ENCODE peak calls at places on chromosome 14, in five cellular contexts. Q is activated B cell treated with CpG ODN at 0.5 μM for 24 hours; K is HuH-7.5; J is pancreas; M is stimulated activated CD4-positive, alpha-beta T cell treated with anti-CD3 and anti-CD28 coated beads, Interleukin-4, amount 100 ng/mL, for 48 hours. O is an unnamed sample.

GRCh38 chr14:34863844-34864243 is 11.3 kb downstream of the BAZ1A start:
- DNase-seq in J (no peak), K (no peak), M (no peak), Q (no peak), O (no peak)

GRCh38 chr14:105853089-105853906 is 326.9 kb downstream of the TMEM121 start:
- DNase-seq in K (no peak), Q (no peak), J (peak; percentile 55), M (no peak), O (no peak)

GRCh38 chr14:71121711-71122110 is 214.5 kb downstream of the PCNX1 start:
- DNase-seq in K (no peak), J (no peak), M (no peak), Q (no peak), O (no peak)

GRCh38 chr14:61620130-61620946 is 75.0 kb upstream of the HIF1A start:
- DNase-seq in K (no peak), J (no peak), Q (no peak), M (peak; percentile 50), O (no peak)

GRCh38 chr14:49900973-49901372 is 8.1 kb downstream of the ARF6 start:
- DNase-seq in Q (no peak), K (no peak), J (no peak), M (no peak), O (no peak)

GRCh38 chr14:61104358-61104757 is 123.3 kb downstream of the SLC38A6 start:
- DNase-seq in K (no peak), M (no peak), J (no peak), Q (no peak), O (no peak)

GRCh38 chr14:99899578-99900178 is 106.5 kb downstream of the EML1 start:
- DNase-seq in Q (no peak), J (no peak), M (no peak), K (no peak), O (no peak)

GRCh38 chr14:69327507-69327906 is 67.5 kb downstream of the GALNT16 start:
- DNase-seq in Q (no peak), M (no peak), J (peak; percentile 12), K (no peak), O (no peak)

GRCh38 chr14:78567343-78567742 is 397.2 kb downstream of the NRXN3 start:
- DNase-seq in Q (no peak), M (no peak), J (no peak), K (no peak), O (no peak)

GRCh38 chr14:76259029-76259735 is 107.5 kb downstream of the GPATCH2L start:
- DNase-seq in Q (no peak), M (no peak), K (no peak), J (no peak), O (no peak)

GRCh38 chr14:69845787-69846186 is 33.4 kb upstream of the SMOC1 start:
- DNase-seq in Q (no peak), M (no peak), J (no peak), K (peak; percentile 49), O (no peak)

GRCh38 chr14:75022655-75023054 is 19.9 kb downstream of the EIF2B2 start:
- DNase-seq in M (no peak), Q (no peak), J (no peak), K (peak; percentile 26), O (no peak)

GRCh38 chr14:77037886-77038511 is 9.5 kb upstream of the IRF2BPL start:
- DNase-seq in Q (no peak), K (no peak), M (no peak), J (no peak), O (peak; percentile 29)

GRCh38 chr14:29016050-29016900 is 249.7 kb downstream of the FOXG1 start:
- DNase-seq in M (no peak), K (no peak), J (peak; percentile 30), Q (no peak), O (no peak)

GRCh38 chr14:60245316-60246177 is 3.5 kb upstream of the PPM1A start:
- DNase-seq in Q (no peak), K (no peak), J (no peak), M (no peak), O (no peak)

GRCh38 chr14:105859717-105860614 is 333.6 kb downstream of the TMEM121 start:
- DNase-seq in M (no peak), J (peak; percentile 67), K (no peak), Q (peak; percentile 14), O (no peak)

GRCh38 chr14:104989951-104990303 is 4.3 kb downstream of the CLBA1 start:
- DNase-seq in Q (no peak), K (no peak), M (no peak), J (peak; percentile 47), O (no peak)

GRCh38 chr14:61477845-61478438 is 156.6 kb downstream of the PRKCH start:
- DNase-seq in J (peak; percentile 83), Q (no peak), K (no peak), M (peak; percentile 20), O (peak; percentile 25)

GRCh38 chr14:104687601-104688504 is 1.6 kb upstream of the INF2 start:
- DNase-seq in M (no peak), K (peak; percentile 98), Q (no peak), J (peak; percentile 99), O (peak; percentile 37)

GRCh38 chr14:106277503-106277902 is 751.1 kb downstream of the TMEM121 start:
- DNase-seq in M (peak; percentile 9), J (no peak), K (peak; percentile 15), Q (no peak), O (no peak)

GRCh38 chr14:64704743-64705405 is 650 bp downstream of the PLEKHG3 start:
- DNase-seq in K (no peak), J (no peak), M (no peak), Q (no peak), O (no peak)

GRCh38 chr14:56002876-56003625 is 115.2 kb upstream of the PELI2 start:
- DNase-seq in K (no peak), M (peak; percentile 50), Q (no peak), J (no peak), O (no peak)

GRCh38 chr14:95313707-95314106 is 6.0 kb downstream of the CLMN start:
- DNase-seq in Q (no peak), M (no peak), J (no peak), K (no peak), O (peak; percentile 58)

GRCh38 chr14:73634333-73634833 is 10.4 kb upstream of the DNAL1 start:
- DNase-seq in Q (peak; percentile 27), K (no peak), M (no peak), J (no peak), O (no peak)

GRCh38 chr14:49766839-49767238 is 1.1 kb upstream of the KLHDC2 start:
- DNase-seq in M (no peak), J (no peak), Q (no peak), K (no peak), O (no peak)

GRCh38 chr14:24368215-24368561 is 204 bp downstream of the NFATC4 start:
- DNase-seq in M (no peak), J (peak; percentile 69), K (no peak), Q (no peak), O (no peak)

GRCh38 chr14:60925286-60925685 is 55.6 kb downstream of the TRMT5 start:
- DNase-seq in Q (no peak), M (no peak), J (no peak), K (no peak), O (no peak)

GRCh38 chr14:91580886-91581615 is 70.9 kb upstream of the PPP4R3A start:
- DNase-seq in Q (no peak), M (no peak), J (no peak), K (no peak), O (no peak)

GRCh38 chr14:53327716-53328115 is 174.6 kb upstream of the DDHD1 start:
- DNase-seq in M (no peak), Q (no peak), J (no peak), K (no peak), O (no peak)